ENCODE peak calls at places on chromosomes 1 and 21, in five cellular contexts. Z is fibroblast of mammary gland; U is thoracic aorta; G is CD8-positive, alpha-beta T cell; S is heart left ventricle. Q is an unnamed sample.
A peak's percentile ranks its signal among the peaks of the same experiment; 100 is the strongest.

GRCh38 chr1:48610628-48611542 is 138.9 kb upstream of the SPATA6 start:
- DNase-seq in Z (no peak), U (no peak), G (no peak), S (peak; percentile 39), Q (no peak)

GRCh38 chr1:221777434-221778072 is 35.7 kb upstream of the DUSP10 start:
- DNase-seq in G (peak; percentile 55), S (no peak), U (no peak), Z (no peak), Q (no peak)

GRCh38 chr1:160205242-160205973 is at the start of gene PEA15:
- DNase-seq in S (peak; percentile 80), U (no peak), Z (peak; percentile 32), G (peak; percentile 80), Q (peak; percentile 62)

GRCh38 chr1:6347641-6348487 is 45.7 kb downstream of the ACOT7 start:
- DNase-seq in S (no peak), U (no peak), Z (peak; percentile 21), G (peak; percentile 80), Q (peak; percentile 48)

GRCh38 chr1:162605225-162605927 is 26.9 kb upstream of the DDR2 start:
- DNase-seq in Z (peak; percentile 98), U (no peak), G (no peak), S (no peak), Q (peak; percentile 93)

GRCh38 chr1:25099343-25099951 is 132.9 kb downstream of the SYF2 start:
- DNase-seq in G (peak; percentile 77), S (no peak), U (no peak), Z (no peak), Q (no peak)

GRCh38 chr1:234921266-234922062 is 207.2 kb downstream of the TOMM20 start:
- DNase-seq in G (no peak), S (peak; percentile 50), U (no peak), Z (no peak), Q (peak; percentile 84)

GRCh38 chr1:110718452-110718851 is 43.7 kb upstream of the KCNA3 start:
- DNase-seq in U (no peak), S (peak; percentile 77), G (no peak), Z (no peak), Q (no peak)

GRCh38 chr1:196557797-196558196 is 50.4 kb downstream of the KCNT2 start:
- DNase-seq in U (no peak), S (no peak), G (no peak), Z (peak; percentile 32), Q (no peak)

GRCh38 chr1:24096009-24096736 is 15.8 kb downstream of the MYOM3 start:
- DNase-seq in U (no peak), Z (no peak), S (peak; percentile 83), G (no peak), Q (no peak)

GRCh38 chr1:181984006-181984405 is 77.5 kb downstream of the ZNF648 start:
- DNase-seq in S (no peak), U (no peak), G (no peak), Z (no peak), Q (no peak)

GRCh38 chr1:38265293-38266196 is 219.0 kb upstream of the POU3F1 start:
- DNase-seq in S (no peak), Z (no peak), U (no peak), G (no peak), Q (no peak)

GRCh38 chr1:168623003-168623828 is 46.8 kb downstream of the XCL1 start:
- DNase-seq in Z (peak; percentile 94), S (peak; percentile 70), G (no peak), U (no peak), Q (peak; percentile 60)

GRCh38 chr1:109388208-109388711 is 9.5 kb downstream of the SORT1 start:
- DNase-seq in Z (no peak), G (no peak), U (no peak), S (no peak), Q (no peak)

GRCh38 chr1:145918144-145918991 is at the start of gene PEX11B:
- DNase-seq in S (peak; percentile 89), U (peak; percentile 65), G (peak; percentile 93), Z (peak; percentile 82), Q (peak; percentile 93)

GRCh38 chr1:117512728-117513321 is 93.0 kb upstream of the TENT5C start:
- DNase-seq in Z (peak; percentile 35), S (no peak), U (no peak), G (no peak), Q (peak; percentile 41)

GRCh38 chr1:10508511-10508951 is 33.8 kb downstream of the PEX14 start:
- DNase-seq in G (no peak), U (no peak), S (no peak), Z (no peak), Q (peak; percentile 12)

GRCh38 chr1:104125935-104126334 is 376.2 kb downstream of the AMY1C start:
- DNase-seq in Z (no peak), G (no peak), U (no peak), S (no peak), Q (no peak)

GRCh38 chr1:84037758-84038611 is 39.1 kb upstream of the TTLL7 start:
- DNase-seq in G (no peak), Z (no peak), S (no peak), U (no peak), Q (no peak)

GRCh38 chr1:160104520-160104885 is 6.1 kb upstream of the IGSF8 start:
- DNase-seq in Z (no peak), G (no peak), U (no peak), S (no peak), Q (no peak)

GRCh38 chr1:230124187-230125128 is 57.4 kb downstream of the GALNT2 start:
- DNase-seq in U (no peak), Z (peak; percentile 38), G (no peak), S (no peak), Q (no peak)

GRCh38 chr1:39391741-39392679 is 99.4 kb upstream of the BMP8A start:
- DNase-seq in S (peak; percentile 62), G (no peak), Z (peak; percentile 91), U (no peak), Q (peak; percentile 72)

DNA sequence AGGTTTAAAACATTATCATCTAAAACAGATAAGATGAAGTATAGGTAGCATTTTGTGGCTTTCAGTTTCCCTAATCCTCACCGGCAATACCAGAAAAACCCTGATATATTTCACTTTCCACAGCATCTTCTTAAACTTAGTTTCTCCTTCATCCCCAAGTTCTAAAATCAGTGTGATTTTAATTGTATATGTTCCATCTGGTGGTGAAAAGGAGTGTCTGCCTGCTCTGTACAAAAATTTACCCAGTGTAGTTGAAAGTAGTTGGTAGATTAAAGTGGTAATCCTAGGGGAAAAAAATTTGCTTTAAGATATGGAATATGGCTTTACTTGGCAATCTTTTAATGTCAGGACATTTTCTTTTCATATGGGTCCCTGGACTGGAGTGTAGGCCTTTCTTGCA is 74.3 kb downstream of the CEP350 start:
- DNase-seq in U (no peak), Z (no peak), S (no peak), G (no peak), Q (no peak)
- TF ChIP-seq CTCF in U (no peak), Z (peak; percentile 4), S (peak; percentile 15), G (no peak), Q (peak; percentile 19)

DNA sequence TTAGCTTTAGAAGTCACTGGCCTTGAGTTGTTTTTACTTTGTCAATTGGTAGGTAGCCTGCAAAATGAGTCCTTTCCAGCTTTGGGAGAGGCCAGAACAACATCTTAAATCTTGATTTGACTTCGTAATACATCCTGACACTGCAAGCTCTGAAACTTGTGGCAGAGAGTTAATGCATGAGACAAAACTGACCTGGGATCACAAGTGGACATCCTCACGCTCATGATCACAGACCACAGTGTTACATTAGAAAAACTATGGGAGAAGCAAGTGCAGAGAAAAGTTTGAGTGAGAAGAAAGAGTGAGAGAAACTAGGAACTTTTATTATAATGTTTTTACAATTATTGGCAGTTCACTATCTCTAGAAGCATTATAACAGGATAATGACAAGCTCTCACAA is 550.9 kb downstream of the USP25 start:
- DNase-seq in G (no peak), Z (peak; percentile 48), S (no peak), U (no peak), Q (peak; percentile 44)
- H3K4me3 ChIP-seq in G (no peak overlapping the region), Z (peak overlapping the region; percentile 34), S (no peak overlapping the region), U (peak overlapping the region; percentile 49), Q (no peak overlapping the region)

GRCh38 chr1:184691719-184692324 is 62.8 kb downstream of the EDEM3 start:
- DNase-seq in G (no peak), Z (peak; percentile 66), S (no peak), U (no peak), Q (peak; percentile 74)
- TF ChIP-seq CTCF in G (peak; percentile 20), Z (peak; percentile 78), S (peak; percentile 73), U (peak; percentile 68), Q (peak; percentile 84)

DNA sequence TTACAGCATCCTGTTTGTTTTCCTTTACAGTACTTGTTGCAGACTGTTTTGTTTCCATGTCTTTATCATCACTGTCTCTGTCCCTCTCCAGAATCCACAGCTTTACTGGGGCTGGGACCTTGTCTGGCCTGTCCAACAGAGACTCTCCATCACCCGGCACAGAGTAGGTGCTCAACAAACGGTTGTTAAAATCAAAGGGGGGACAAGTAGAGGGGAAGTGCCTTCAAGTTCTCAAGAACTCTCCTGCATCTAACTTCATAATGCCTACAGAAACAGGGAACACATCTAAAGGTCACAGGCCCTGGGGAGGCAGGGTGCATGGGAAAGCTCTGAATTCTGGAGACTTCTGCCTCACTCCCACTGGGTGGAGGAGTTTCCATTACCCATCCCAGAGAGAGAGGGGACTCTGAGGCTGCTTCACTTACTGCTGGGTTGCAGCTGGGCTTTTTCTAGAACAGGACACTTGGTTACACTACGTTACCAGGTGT is 2.3 kb upstream of the ECE1 start:
- DNase-seq in G (no peak), Z (no peak), U (no peak), S (no peak), Q (peak; percentile 55)
- H3K4me3 ChIP-seq in G (peak overlapping the region; percentile 86), Z (no peak overlapping the region), U (no peak overlapping the region), S (no peak overlapping the region), Q (no peak overlapping the region)

DNA sequence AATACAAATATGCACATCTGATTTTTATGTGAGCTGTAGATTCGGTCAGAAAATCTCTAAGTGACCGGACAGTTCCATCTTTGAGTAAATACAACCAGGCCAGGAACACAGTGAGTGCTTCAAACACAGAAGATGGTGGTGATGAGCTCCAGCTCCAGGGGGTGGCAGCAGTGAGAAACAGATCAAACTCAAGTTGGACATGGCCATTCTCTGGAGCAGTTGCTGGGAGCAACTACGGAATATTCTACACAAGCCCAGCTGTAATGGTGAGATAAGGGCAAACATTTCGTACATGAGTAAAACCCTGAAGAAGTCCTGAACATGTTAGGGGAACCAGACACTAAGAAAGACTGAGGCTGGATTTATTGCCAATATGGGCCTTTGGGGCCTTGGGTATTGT is 100.7 kb downstream of the BARHL2 start:
- DNase-seq in U (no peak), Z (no peak), G (no peak), S (no peak), Q (no peak)
- TF ChIP-seq CTCF in U (no peak), Z (no peak), G (no peak), S (no peak), Q (peak; percentile 3)

GRCh38 chr1:16143005-16143565 is 12.8 kb downstream of the EPHA2 start:
- DNase-seq in U (no peak), Z (no peak), S (no peak), G (no peak), Q (no peak)

GRCh38 chr1:16143566-16144324 is 12.1 kb downstream of the EPHA2 start:
- DNase-seq in Z (no peak), G (no peak), S (peak; percentile 87), U (no peak), Q (no peak)

GRCh38 chr1:16145988-16146887 is 9.6 kb downstream of the EPHA2 start:
- DNase-seq in G (no peak), S (peak; percentile 93), U (no peak), Z (peak; percentile 77), Q (peak; percentile 91)

GRCh38 chr1:16145030-16145987 is 10.6 kb downstream of the EPHA2 start:
- DNase-seq in U (peak; percentile 64), S (peak; percentile 92), G (no peak), Z (peak; percentile 89), Q (peak; percentile 88)

GRCh38 chr1:16144325-16145029 is 11.4 kb downstream of the EPHA2 start:
- DNase-seq in U (no peak), G (no peak), S (no peak), Z (no peak), Q (no peak)
- H3K4me3 ChIP-seq in U (peak overlapping the region; percentile 70), G (no peak overlapping the region), S (no peak overlapping the region), Z (no peak overlapping the region), Q (no peak overlapping the region)

GRCh38 chr1:30724175-30724574 is 790 bp upstream of the MATN1 start:
- DNase-seq in G (no peak), Z (no peak), S (no peak), U (no peak), Q (no peak)
- TF ChIP-seq CTCF in G (no peak), Z (peak; percentile 18), S (no peak), U (no peak), Q (peak; percentile 12)

Q was measured in fibroblast of villous mesenchyme.